ENCODE peak calls at places on chromosomes 5 and 9, in five cellular contexts. One of them, this sample, is unnamed.

GRCh38 chr5:387491-388265 is 55.3 kb upstream of the EXOC3 start:
- DNase-seq in heart left ventricle: no peak
- DNase-seq in adrenal gland: no peak
- DNase-seq in GM23248: no peak
- DNase-seq in thoracic aorta: no peak
- DNase-seq in this sample: no peak

GRCh38 chr5:146130440-146131045 is 25.2 kb upstream of the PLAC8L1 start:
- DNase-seq in adrenal gland: no peak
- DNase-seq in thoracic aorta: no peak
- DNase-seq in heart left ventricle: no peak
- DNase-seq in GM23248: peak; percentile 66
- DNase-seq in this sample: no peak

GRCh38 chr9:72982161-72982799 is 29.4 kb upstream of the ALDH1A1 start:
- DNase-seq in GM23248: peak; percentile 25
- DNase-seq in thoracic aorta: no peak
- DNase-seq in adrenal gland: no peak
- DNase-seq in heart left ventricle: no peak
- DNase-seq in this sample: no peak

GRCh38 chr5:132674671-132675506 is 1.1 kb downstream of the IL4 start:
- DNase-seq in GM23248: peak; percentile 99
- DNase-seq in heart left ventricle: no peak
- DNase-seq in thoracic aorta: no peak
- DNase-seq in adrenal gland: no peak
- DNase-seq in this sample: peak; percentile 54

GRCh38 chr5:141733198-141733597 is 51.2 kb upstream of the ARAP3 start:
- DNase-seq in thoracic aorta: no peak
- DNase-seq in heart left ventricle: no peak
- DNase-seq in GM23248: no peak
- DNase-seq in adrenal gland: no peak
- DNase-seq in this sample: no peak

GRCh38 chr9:85038061-85038460 is 368.5 kb downstream of the NTRK2 start:
- DNase-seq in GM23248: no peak
- DNase-seq in heart left ventricle: no peak
- DNase-seq in thoracic aorta: no peak
- DNase-seq in adrenal gland: no peak
- DNase-seq in this sample: no peak

GRCh38 chr9:3282365-3282764 is 243.4 kb downstream of the RFX3 start:
- DNase-seq in thoracic aorta: no peak
- DNase-seq in adrenal gland: no peak
- DNase-seq in GM23248: no peak
- DNase-seq in heart left ventricle: no peak
- DNase-seq in this sample: no peak

GRCh38 chr9:105243015-105243686 is 1.3 kb upstream of the SLC44A1 start:
- DNase-seq in thoracic aorta: no peak
- DNase-seq in adrenal gland: no peak
- DNase-seq in GM23248: peak; percentile 80
- DNase-seq in heart left ventricle: no peak
- DNase-seq in this sample: no peak

GRCh38 chr9:123121457-123121856 is 88.0 kb downstream of the GPR21 start:
- DNase-seq in heart left ventricle: no peak
- DNase-seq in adrenal gland: no peak
- DNase-seq in thoracic aorta: no peak
- DNase-seq in GM23248: peak; percentile 8
- DNase-seq in this sample: no peak

GRCh38 chr9:123406691-123407536 is 50.9 kb downstream of the CRB2 start:
- DNase-seq in heart left ventricle: no peak
- DNase-seq in thoracic aorta: no peak
- DNase-seq in GM23248: no peak
- DNase-seq in adrenal gland: no peak
- DNase-seq in this sample: no peak

GRCh38 chr5:156359452-156359851 is 32.5 kb downstream of the SGCD start:
- DNase-seq in heart left ventricle: no peak
- DNase-seq in thoracic aorta: no peak
- DNase-seq in GM23248: peak; percentile 96
- DNase-seq in adrenal gland: no peak
- DNase-seq in this sample: no peak

GRCh38 chr5:123559434-123559775 is 47.4 kb downstream of the CSNK1G3 start:
- DNase-seq in thoracic aorta: no peak
- DNase-seq in adrenal gland: no peak
- DNase-seq in heart left ventricle: no peak
- DNase-seq in GM23248: peak; percentile 59
- DNase-seq in this sample: no peak

GRCh38 chr5:133048993-133049725 is 2.7 kb upstream of the HSPA4 start:
- DNase-seq in adrenal gland: no peak
- DNase-seq in GM23248: peak; percentile 25
- DNase-seq in thoracic aorta: no peak
- DNase-seq in heart left ventricle: no peak
- DNase-seq in this sample: no peak

GRCh38 chr9:72554221-72554641 is 32.8 kb downstream of the TMC1 start:
- DNase-seq in heart left ventricle: no peak
- DNase-seq in thoracic aorta: no peak
- DNase-seq in adrenal gland: no peak
- DNase-seq in GM23248: peak; percentile 90
- DNase-seq in this sample: no peak

GRCh38 chr5:128035689-128036088 is 47.9 kb upstream of the SLC12A2 start:
- DNase-seq in heart left ventricle: no peak
- DNase-seq in GM23248: no peak
- DNase-seq in thoracic aorta: no peak
- DNase-seq in adrenal gland: no peak
- DNase-seq in this sample: no peak

GRCh38 chr9:95874989-95875304 is 544 bp upstream of the ERCC6L2 start:
- DNase-seq in adrenal gland: peak; percentile 71
- DNase-seq in heart left ventricle: peak; percentile 62
- DNase-seq in thoracic aorta: peak; percentile 6
- DNase-seq in GM23248: peak; percentile 88
- DNase-seq in this sample: peak; percentile 65

GRCh38 chr9:38033956-38034355 is 35.1 kb downstream of the SHB start:
- DNase-seq in thoracic aorta: no peak
- DNase-seq in heart left ventricle: no peak
- DNase-seq in GM23248: no peak
- DNase-seq in adrenal gland: no peak
- DNase-seq in this sample: no peak

GRCh38 chr9:20623748-20624124 is 1.4 kb upstream of the MLLT3 start:
- DNase-seq in GM23248: no peak
- DNase-seq in thoracic aorta: no peak
- DNase-seq in adrenal gland: no peak
- DNase-seq in heart left ventricle: no peak
- DNase-seq in this sample: no peak

GRCh38 chr5:142922223-142922952 is 152.2 kb downstream of the ARHGAP26 start:
- DNase-seq in GM23248: peak; percentile 70
- DNase-seq in heart left ventricle: no peak
- DNase-seq in adrenal gland: no peak
- DNase-seq in thoracic aorta: no peak
- DNase-seq in this sample: no peak

GRCh38 chr5:6950250-6950649 is 237.0 kb downstream of the TENT4A start:
- DNase-seq in adrenal gland: no peak
- DNase-seq in GM23248: peak; percentile 48
- DNase-seq in thoracic aorta: no peak
- DNase-seq in heart left ventricle: no peak
- DNase-seq in this sample: no peak

GRCh38 chr5:172640822-172641358 is at the start of gene NEURL1B:
- DNase-seq in adrenal gland: peak; percentile 70
- DNase-seq in thoracic aorta: no peak
- DNase-seq in GM23248: peak; percentile 70
- DNase-seq in heart left ventricle: peak; percentile 89
- DNase-seq in this sample: peak; percentile 51

GRCh38 chr5:20446121-20446520 is 458.1 kb upstream of the CDH18 start:
- DNase-seq in adrenal gland: no peak
- DNase-seq in GM23248: no peak
- DNase-seq in heart left ventricle: no peak
- DNase-seq in thoracic aorta: no peak
- DNase-seq in this sample: no peak

GRCh38 chr9:91419222-91420191 is 4.1 kb downstream of the NFIL3 start:
- DNase-seq in thoracic aorta: peak; percentile 40
- DNase-seq in heart left ventricle: no peak
- DNase-seq in adrenal gland: peak; percentile 89
- DNase-seq in GM23248: peak; percentile 97
- DNase-seq in this sample: peak; percentile 26

GRCh38 chr5:14038341-14038959 is 94.0 kb upstream of the DNAH5 start:
- DNase-seq in thoracic aorta: no peak
- DNase-seq in GM23248: peak; percentile 93
- DNase-seq in heart left ventricle: no peak
- DNase-seq in adrenal gland: no peak
- DNase-seq in this sample: no peak

GRCh38 chr5:59863777-59864176 is 29.7 kb downstream of the PDE4D start:
- DNase-seq in heart left ventricle: no peak
- DNase-seq in thoracic aorta: no peak
- DNase-seq in GM23248: peak; percentile 46
- DNase-seq in adrenal gland: no peak
- DNase-seq in this sample: no peak

GRCh38 chr5:138391859-138392386 is 39.4 kb downstream of the KDM3B start:
- DNase-seq in adrenal gland: no peak
- DNase-seq in GM23248: no peak
- DNase-seq in heart left ventricle: peak; percentile 66
- DNase-seq in thoracic aorta: no peak
- DNase-seq in this sample: no peak

GRCh38 chr5:55176176-55176818 is 3.3 kb upstream of the CDC20B start:
- DNase-seq in thoracic aorta: no peak
- DNase-seq in heart left ventricle: peak; percentile 23
- DNase-seq in GM23248: peak; percentile 67
- DNase-seq in adrenal gland: no peak
- DNase-seq in this sample: peak; percentile 74

GRCh38 chr9:109549386-109549785 is 51.3 kb upstream of the PTPN3 start:
- DNase-seq in GM23248: peak; percentile 26
- DNase-seq in heart left ventricle: no peak
- DNase-seq in adrenal gland: no peak
- DNase-seq in thoracic aorta: no peak
- DNase-seq in this sample: no peak

GRCh38 chr9:97398999-97399758 is 12.7 kb upstream of the TDRD7 start:
- DNase-seq in GM23248: peak; percentile 87
- DNase-seq in thoracic aorta: no peak
- DNase-seq in heart left ventricle: peak; percentile 59
- DNase-seq in adrenal gland: peak; percentile 89
- DNase-seq in this sample: peak; percentile 88

GRCh38 chr9:127523312-127523851 is 72.1 kb downstream of the LRSAM1 start:
- DNase-seq in heart left ventricle: peak; percentile 16
- DNase-seq in adrenal gland: peak; percentile 49
- DNase-seq in GM23248: peak; percentile 49
- DNase-seq in thoracic aorta: no peak
- DNase-seq in this sample: no peak

GRCh38 chr9:92980085-92980745 is 32.9 kb downstream of the FGD3 start:
- DNase-seq in thoracic aorta: no peak
- DNase-seq in heart left ventricle: no peak
- DNase-seq in adrenal gland: no peak
- DNase-seq in GM23248: no peak
- DNase-seq in this sample: no peak

GRCh38 chr5:89282038-89282831 is 399.3 kb upstream of the MEF2C start:
- DNase-seq in heart left ventricle: no peak
- DNase-seq in thoracic aorta: no peak
- DNase-seq in adrenal gland: no peak
- DNase-seq in GM23248: no peak
- DNase-seq in this sample: no peak

GRCh38 chr5:159099049-159099760 is 511 bp downstream of the EBF1 start:
- DNase-seq in heart left ventricle: no peak
- DNase-seq in thoracic aorta: no peak
- DNase-seq in adrenal gland: no peak
- DNase-seq in GM23248: peak; percentile 86
- DNase-seq in this sample: peak; percentile 42

GRCh38 chr5:71809446-71809845 is 90.4 kb downstream of the CARTPT start:
- DNase-seq in GM23248: no peak
- DNase-seq in thoracic aorta: no peak
- DNase-seq in heart left ventricle: no peak
- DNase-seq in adrenal gland: no peak
- DNase-seq in this sample: no peak

GRCh38 chr9:86282979-86283535 is 719 bp upstream of the ISCA1 start:
- DNase-seq in adrenal gland: no peak
- DNase-seq in thoracic aorta: peak; percentile 8
- DNase-seq in heart left ventricle: no peak
- DNase-seq in GM23248: peak; percentile 94
- DNase-seq in this sample: no peak

GRCh38 chr5:39215857-39216256 is 3.5 kb downstream of the FYB1 start:
- DNase-seq in heart left ventricle: no peak
- DNase-seq in adrenal gland: no peak
- DNase-seq in GM23248: no peak
- DNase-seq in thoracic aorta: no peak
- DNase-seq in this sample: no peak

GRCh38 chr5:18394154-18394804 is 760.0 kb downstream of the TAF11L14 start:
- DNase-seq in GM23248: peak; percentile 78
- DNase-seq in heart left ventricle: no peak
- DNase-seq in thoracic aorta: no peak
- DNase-seq in adrenal gland: peak; percentile 74
- DNase-seq in this sample: peak; percentile 73

GRCh38 chr5:111478266-111478665 is 34.1 kb downstream of the STARD4 start:
- DNase-seq in adrenal gland: no peak
- DNase-seq in heart left ventricle: no peak
- DNase-seq in thoracic aorta: no peak
- DNase-seq in GM23248: peak; percentile 27
- DNase-seq in this sample: no peak

GRCh38 chr9:108475813-108476212 is 380.0 kb downstream of the ACTL7B start:
- DNase-seq in adrenal gland: no peak
- DNase-seq in GM23248: no peak
- DNase-seq in heart left ventricle: no peak
- DNase-seq in thoracic aorta: no peak
- DNase-seq in this sample: no peak

GRCh38 chr9:108474356-108474755 is 381.4 kb downstream of the ACTL7B start:
- DNase-seq in adrenal gland: no peak
- DNase-seq in thoracic aorta: no peak
- DNase-seq in GM23248: no peak
- DNase-seq in heart left ventricle: no peak
- DNase-seq in this sample: no peak

GRCh38 chr9:108476574-108476973 is 379.2 kb downstream of the ACTL7B start:
- DNase-seq in GM23248: peak; percentile 69
- DNase-seq in heart left ventricle: no peak
- DNase-seq in adrenal gland: no peak
- DNase-seq in thoracic aorta: no peak
- DNase-seq in this sample: no peak

GRCh38 chr9:108469654-108470053 is 386.1 kb downstream of the ACTL7B start:
- DNase-seq in thoracic aorta: no peak
- DNase-seq in heart left ventricle: no peak
- DNase-seq in adrenal gland: no peak
- DNase-seq in GM23248: peak; percentile 81
- DNase-seq in this sample: no peak

GRCh38 chr9:108473209-108474112 is 382.3 kb downstream of the ACTL7B start:
- DNase-seq in thoracic aorta: no peak
- DNase-seq in heart left ventricle: no peak
- DNase-seq in GM23248: peak; percentile 74
- DNase-seq in adrenal gland: no peak
- DNase-seq in this sample: no peak
- H3K4me1 ChIP-seq in thoracic aorta: peaks cover 26% of the 10 kb centered on the region
- H3K4me1 ChIP-seq in heart left ventricle: peaks cover 14% of the 10 kb centered on the region
- H3K4me1 ChIP-seq in GM23248: peaks cover 63% of the 10 kb centered on the region
- H3K4me1 ChIP-seq in adrenal gland: peaks cover 4% of the 10 kb centered on the region
- H3K4me1 ChIP-seq in this sample: no peaks in the 10 kb centered on the region

GRCh38 chr9:16521868-16522381 is 348.5 kb downstream of the BNC2 start:
- DNase-seq in thoracic aorta: no peak
- DNase-seq in GM23248: peak; percentile 88
- DNase-seq in adrenal gland: no peak
- DNase-seq in heart left ventricle: peak; percentile 43
- DNase-seq in this sample: no peak
- H3K4me3 ChIP-seq in thoracic aorta: peak overlapping the region; percentile 13
- H3K4me3 ChIP-seq in GM23248: peak overlapping the region; percentile 41
- H3K4me3 ChIP-seq in adrenal gland: no peak overlapping the region
- H3K4me3 ChIP-seq in heart left ventricle: no peak overlapping the region
- H3K4me3 ChIP-seq in this sample: no peak overlapping the region

GRCh38 chr9:120925535-120926396 is 830 bp downstream of the TRAF1 start:
- DNase-seq in GM23248: peak; percentile 87
- DNase-seq in adrenal gland: peak; percentile 47
- DNase-seq in heart left ventricle: no peak
- DNase-seq in thoracic aorta: peak; percentile 87
- DNase-seq in this sample: no peak
- H3K4me1 ChIP-seq in GM23248: peaks cover 12% of the 10 kb centered on the region
- H3K4me1 ChIP-seq in adrenal gland: peaks cover 8% of the 10 kb centered on the region
- H3K4me1 ChIP-seq in heart left ventricle: peaks cover 25% of the 10 kb centered on the region
- H3K4me1 ChIP-seq in thoracic aorta: peaks cover 56% of the 10 kb centered on the region
- H3K4me1 ChIP-seq in this sample: peaks cover 17% of the 10 kb centered on the region

GRCh38 chr5:61304611-61305369 is 27.3 kb upstream of the ZSWIM6 start:
- DNase-seq in heart left ventricle: no peak
- DNase-seq in thoracic aorta: no peak
- DNase-seq in GM23248: peak; percentile 96
- DNase-seq in adrenal gland: no peak
- DNase-seq in this sample: no peak
- H3K4me3 ChIP-seq in heart left ventricle: no peak overlapping the region
- H3K4me3 ChIP-seq in thoracic aorta: no peak overlapping the region
- H3K4me3 ChIP-seq in GM23248: no peak overlapping the region
- H3K4me3 ChIP-seq in adrenal gland: no peak overlapping the region
- H3K4me3 ChIP-seq in this sample: no peak overlapping the region